ENCODE peak calls at places on chromosomes 2 and 18, in eight cellular contexts. V is CD8-positive, alpha-beta memory T cell; G is Right ventricle myocardium superior; T is kidney; M is C1 segment of cervical spinal cord; Q is SW 1271; A is HCT116; Y is HFFc6. I is an unnamed sample.

GRCh38 chr2:112979731-112980130 is 1.9 kb downstream of the IL36G start:
- DNase-seq in G (no peak), Q (no peak), M (no peak), V (no peak), T (no peak), Y (no peak), A (no peak), I (no peak)

GRCh38 chr18:2146092-2146491 is 425.2 kb downstream of the METTL4 start:
- DNase-seq in G (no peak), Y (no peak), V (no peak), Q (no peak), T (no peak), A (no peak), M (no peak), I (no peak)

GRCh38 chr2:10136187-10136934 is 13.8 kb downstream of the RRM2 start:
- DNase-seq in T (no peak), M (no peak), Y (no peak), G (no peak), Q (no peak), V (no peak), A (no peak), I (no peak)

GRCh38 chr2:127591221-127591923 is 54.6 kb upstream of the GPR17 start:
- DNase-seq in M (peak), Q (no peak), V (peak), A (peak), T (no peak), G (peak), Y (peak), I (peak)

GRCh38 chr2:12910431-12910830 is 193.7 kb downstream of the TRIB2 start:
- DNase-seq in V (no peak), G (no peak), A (no peak), M (no peak), Y (no peak), Q (no peak), T (no peak), I (no peak)

GRCh38 chr18:74899554-74899953 is 301.9 kb downstream of the ZNF407 start:
- DNase-seq in A (no peak), Y (no peak), G (peak), Q (no peak), V (no peak), T (peak), M (no peak), I (peak)

GRCh38 chr2:160372585-160372984 is 121.0 kb downstream of the RBMS1 start:
- DNase-seq in T (no peak), G (no peak), Y (no peak), V (no peak), M (no peak), Q (no peak), A (no peak), I (no peak)

GRCh38 chr18:54734059-54734458 is 94.2 kb upstream of the RAB27B start:
- DNase-seq in Y (peak), T (no peak), V (no peak), Q (no peak), M (no peak), G (no peak), A (no peak), I (no peak)

GRCh38 chr2:128425731-128426620 is 107.3 kb upstream of the HS6ST1 start:
- DNase-seq in G (no peak), A (no peak), M (no peak), T (peak), Q (no peak), V (no peak), Y (no peak), I (peak)

GRCh38 chr18:78611869-78612268 is 367.7 kb upstream of the SALL3 start:
- DNase-seq in V (no peak), Q (no peak), M (no peak), A (no peak), Y (no peak), G (no peak), T (no peak), I (no peak)

GRCh38 chr2:149538138-149538833 is 49.3 kb downstream of the MMADHC start:
- DNase-seq in A (no peak), V (no peak), Y (no peak), Q (no peak), M (no peak), G (no peak), T (no peak), I (no peak)

GRCh38 chr2:56770490-56770889 is 586.7 kb downstream of the CCDC85A start:
- DNase-seq in G (no peak), T (no peak), M (no peak), V (no peak), Y (peak), A (no peak), Q (no peak), I (no peak)

GRCh38 chr2:135885709-135886108 is 9.5 kb upstream of the MCM6 start:
- DNase-seq in G (no peak), Y (no peak), Q (no peak), V (no peak), T (no peak), A (no peak), M (no peak), I (no peak)

GRCh38 chr2:220076734-220077133 is 449.3 kb downstream of the SLC4A3 start:
- DNase-seq in Y (peak), T (no peak), V (no peak), Q (no peak), A (no peak), G (no peak), M (no peak), I (no peak)

GRCh38 chr18:50866765-50867164 is 12.2 kb upstream of the ME2 start:
- DNase-seq in V (no peak), M (no peak), T (no peak), Q (no peak), Y (peak), G (no peak), A (no peak), I (no peak)

GRCh38 chr18:58288922-58289797 is 245.1 kb downstream of the NEDD4L start:
- DNase-seq in Y (peak), A (no peak), Q (no peak), T (no peak), M (no peak), V (no peak), G (no peak), I (no peak)

GRCh38 chr2:205872716-205873115 is 190.4 kb downstream of the NRP2 start:
- DNase-seq in G (no peak), V (no peak), T (no peak), Y (no peak), Q (no peak), A (no peak), M (no peak), I (no peak)

GRCh38 chr2:98036349-98037000 is 40.7 kb upstream of the TMEM131 start:
- DNase-seq in M (peak), A (no peak), Q (no peak), T (no peak), Y (no peak), V (no peak), G (peak), I (peak)

GRCh38 chr2:9769171-9770005 is 73.9 kb upstream of the TAF1B start:
- DNase-seq in M (no peak), G (no peak), A (no peak), V (no peak), Y (no peak), T (no peak), Q (no peak), I (no peak)